ENCODE peak calls at places on chromosomes 2 and 18, in nine cellular contexts. One of them, this sample, is unnamed.

GRCh38 chr18:9849407-9849961 is 36.3 kb upstream of the TXNDC2 start:
- DNase-seq in tibial nerve: peak; percentile 51
- DNase-seq in spleen: peak; percentile 86
- DNase-seq in lung: peak; percentile 79
- DNase-seq in Peyer's patch: no peak
- DNase-seq in BE2C: no peak
- DNase-seq in CD8-positive, alpha-beta memory T cell: no peak
- DNase-seq in suprapubic skin: peak; percentile 76
- DNase-seq in effector memory CD4-positive, alpha-beta T cell: no peak
- DNase-seq in this sample: peak; percentile 77

GRCh38 chr2:241298554-241299165 is 16.8 kb downstream of the HDLBP start:
- DNase-seq in spleen: no peak
- DNase-seq in effector memory CD4-positive, alpha-beta T cell: peak; percentile 13
- DNase-seq in lung: no peak
- DNase-seq in suprapubic skin: no peak
- DNase-seq in CD8-positive, alpha-beta memory T cell: peak; percentile 48
- DNase-seq in Peyer's patch: no peak
- DNase-seq in BE2C: no peak
- DNase-seq in tibial nerve: no peak
- DNase-seq in this sample: no peak

GRCh38 chr2:23711979-23712755 is 214.8 kb downstream of the ATAD2B start:
- DNase-seq in lung: no peak
- DNase-seq in spleen: no peak
- DNase-seq in effector memory CD4-positive, alpha-beta T cell: no peak
- DNase-seq in Peyer's patch: no peak
- DNase-seq in suprapubic skin: no peak
- DNase-seq in tibial nerve: no peak
- DNase-seq in CD8-positive, alpha-beta memory T cell: no peak
- DNase-seq in BE2C: no peak
- DNase-seq in this sample: no peak

GRCh38 chr2:192593561-192593960 is 398.8 kb upstream of the TMEFF2 start:
- DNase-seq in lung: no peak
- DNase-seq in Peyer's patch: no peak
- DNase-seq in suprapubic skin: no peak
- DNase-seq in CD8-positive, alpha-beta memory T cell: no peak
- DNase-seq in effector memory CD4-positive, alpha-beta T cell: no peak
- DNase-seq in BE2C: no peak
- DNase-seq in spleen: no peak
- DNase-seq in tibial nerve: no peak
- DNase-seq in this sample: no peak

GRCh38 chr2:186641807-186642321 is 52.0 kb upstream of the FAM171B start:
- DNase-seq in BE2C: peak; percentile 33
- DNase-seq in effector memory CD4-positive, alpha-beta T cell: no peak
- DNase-seq in CD8-positive, alpha-beta memory T cell: peak; percentile 30
- DNase-seq in Peyer's patch: no peak
- DNase-seq in tibial nerve: peak; percentile 48
- DNase-seq in lung: no peak
- DNase-seq in spleen: no peak
- DNase-seq in suprapubic skin: no peak
- DNase-seq in this sample: no peak

GRCh38 chr2:21382980-21383520 is 259.3 kb downstream of the TDRD15 start:
- DNase-seq in effector memory CD4-positive, alpha-beta T cell: no peak
- DNase-seq in suprapubic skin: no peak
- DNase-seq in tibial nerve: no peak
- DNase-seq in Peyer's patch: no peak
- DNase-seq in CD8-positive, alpha-beta memory T cell: no peak
- DNase-seq in spleen: no peak
- DNase-seq in BE2C: no peak
- DNase-seq in lung: no peak
- DNase-seq in this sample: no peak

GRCh38 chr2:223797811-223798721 is 39.3 kb downstream of the AP1S3 start:
- DNase-seq in spleen: no peak
- DNase-seq in CD8-positive, alpha-beta memory T cell: no peak
- DNase-seq in suprapubic skin: no peak
- DNase-seq in BE2C: peak; percentile 23
- DNase-seq in tibial nerve: peak; percentile 41
- DNase-seq in effector memory CD4-positive, alpha-beta T cell: no peak
- DNase-seq in Peyer's patch: no peak
- DNase-seq in lung: no peak
- DNase-seq in this sample: no peak

GRCh38 chr2:144333144-144333555 is 186.8 kb downstream of the ZEB2 start:
- DNase-seq in Peyer's patch: no peak
- DNase-seq in CD8-positive, alpha-beta memory T cell: no peak
- DNase-seq in tibial nerve: no peak
- DNase-seq in BE2C: no peak
- DNase-seq in lung: no peak
- DNase-seq in spleen: no peak
- DNase-seq in suprapubic skin: no peak
- DNase-seq in effector memory CD4-positive, alpha-beta T cell: no peak
- DNase-seq in this sample: no peak

GRCh38 chr2:239436076-239436475 is 35.3 kb upstream of the HDAC4 start:
- DNase-seq in lung: no peak
- DNase-seq in Peyer's patch: no peak
- DNase-seq in suprapubic skin: no peak
- DNase-seq in spleen: no peak
- DNase-seq in BE2C: no peak
- DNase-seq in effector memory CD4-positive, alpha-beta T cell: no peak
- DNase-seq in tibial nerve: no peak
- DNase-seq in CD8-positive, alpha-beta memory T cell: no peak
- DNase-seq in this sample: no peak

GRCh38 chr2:164803772-164804466 is 37.7 kb downstream of the COBLL1 start:
- DNase-seq in CD8-positive, alpha-beta memory T cell: no peak
- DNase-seq in lung: no peak
- DNase-seq in tibial nerve: no peak
- DNase-seq in BE2C: no peak
- DNase-seq in effector memory CD4-positive, alpha-beta T cell: no peak
- DNase-seq in suprapubic skin: no peak
- DNase-seq in Peyer's patch: no peak
- DNase-seq in spleen: no peak
- DNase-seq in this sample: no peak

GRCh38 chr2:215808996-215809395 is 204.4 kb downstream of the MREG start:
- DNase-seq in Peyer's patch: no peak
- DNase-seq in effector memory CD4-positive, alpha-beta T cell: no peak
- DNase-seq in lung: no peak
- DNase-seq in tibial nerve: no peak
- DNase-seq in BE2C: no peak
- DNase-seq in CD8-positive, alpha-beta memory T cell: no peak
- DNase-seq in spleen: no peak
- DNase-seq in suprapubic skin: no peak
- DNase-seq in this sample: no peak

GRCh38 chr2:83900859-83901258 is 558.2 kb downstream of the SUCLG1 start:
- DNase-seq in Peyer's patch: no peak
- DNase-seq in BE2C: no peak
- DNase-seq in spleen: no peak
- DNase-seq in tibial nerve: no peak
- DNase-seq in suprapubic skin: no peak
- DNase-seq in effector memory CD4-positive, alpha-beta T cell: no peak
- DNase-seq in CD8-positive, alpha-beta memory T cell: no peak
- DNase-seq in lung: no peak
- DNase-seq in this sample: no peak

GRCh38 chr2:231922945-231923344 is 3.3 kb downstream of the NPPC start:
- DNase-seq in tibial nerve: no peak
- DNase-seq in spleen: peak; percentile 47
- DNase-seq in Peyer's patch: no peak
- DNase-seq in CD8-positive, alpha-beta memory T cell: no peak
- DNase-seq in suprapubic skin: no peak
- DNase-seq in lung: no peak
- DNase-seq in BE2C: no peak
- DNase-seq in effector memory CD4-positive, alpha-beta T cell: no peak
- DNase-seq in this sample: no peak

GRCh38 chr2:120318626-120319025 is 27.3 kb upstream of the INHBB start:
- DNase-seq in lung: no peak
- DNase-seq in Peyer's patch: no peak
- DNase-seq in CD8-positive, alpha-beta memory T cell: no peak
- DNase-seq in BE2C: peak; percentile 30
- DNase-seq in suprapubic skin: no peak
- DNase-seq in spleen: peak; percentile 56
- DNase-seq in effector memory CD4-positive, alpha-beta T cell: no peak
- DNase-seq in tibial nerve: peak; percentile 43
- DNase-seq in this sample: no peak

GRCh38 chr2:235047171-235048160 is 95.6 kb downstream of the SH3BP4 start:
- DNase-seq in Peyer's patch: no peak
- DNase-seq in tibial nerve: no peak
- DNase-seq in BE2C: no peak
- DNase-seq in lung: no peak
- DNase-seq in CD8-positive, alpha-beta memory T cell: no peak
- DNase-seq in suprapubic skin: peak; percentile 50
- DNase-seq in effector memory CD4-positive, alpha-beta T cell: no peak
- DNase-seq in spleen: peak; percentile 72
- DNase-seq in this sample: no peak

GRCh38 chr2:223815186-223815883 is 22.0 kb downstream of the AP1S3 start:
- DNase-seq in BE2C: no peak
- DNase-seq in suprapubic skin: no peak
- DNase-seq in tibial nerve: no peak
- DNase-seq in lung: no peak
- DNase-seq in CD8-positive, alpha-beta memory T cell: no peak
- DNase-seq in effector memory CD4-positive, alpha-beta T cell: no peak
- DNase-seq in Peyer's patch: no peak
- DNase-seq in spleen: no peak
- DNase-seq in this sample: no peak

GRCh38 chr2:66430906-66431619 is 3.9 kb upstream of the MEIS1 start:
- DNase-seq in effector memory CD4-positive, alpha-beta T cell: no peak
- DNase-seq in BE2C: no peak
- DNase-seq in Peyer's patch: no peak
- DNase-seq in CD8-positive, alpha-beta memory T cell: no peak
- DNase-seq in tibial nerve: no peak
- DNase-seq in lung: no peak
- DNase-seq in suprapubic skin: no peak
- DNase-seq in spleen: no peak
- DNase-seq in this sample: no peak

GRCh38 chr2:85945576-85945975 is 56.8 kb upstream of the ST3GAL5 start:
- DNase-seq in spleen: no peak
- DNase-seq in lung: no peak
- DNase-seq in Peyer's patch: no peak
- DNase-seq in tibial nerve: no peak
- DNase-seq in CD8-positive, alpha-beta memory T cell: no peak
- DNase-seq in suprapubic skin: no peak
- DNase-seq in effector memory CD4-positive, alpha-beta T cell: no peak
- DNase-seq in BE2C: no peak
- DNase-seq in this sample: no peak
- H3K9me3 ChIP-seq in spleen: peaks cover 47% of the 10 kb centered on the region
- H3K9me3 ChIP-seq in lung: no peaks in the 10 kb centered on the region
- H3K9me3 ChIP-seq in Peyer's patch: peaks cover 10% of the 10 kb centered on the region
- H3K9me3 ChIP-seq in tibial nerve: no peaks in the 10 kb centered on the region
- H3K9me3 ChIP-seq in CD8-positive, alpha-beta memory T cell: peaks cover 6% of the 10 kb centered on the region
- H3K9me3 ChIP-seq in suprapubic skin: no peaks in the 10 kb centered on the region
- H3K9me3 ChIP-seq in effector memory CD4-positive, alpha-beta T cell: peaks cover 3% of the 10 kb centered on the region
- H3K9me3 ChIP-seq in BE2C: no peaks in the 10 kb centered on the region
- H3K9me3 ChIP-seq in this sample: peaks cover 11% of the 10 kb centered on the region

GRCh38 chr2:82834893-82835292 is 1624.2 kb downstream of the SUCLG1 start:
- DNase-seq in BE2C: no peak
- DNase-seq in tibial nerve: no peak
- DNase-seq in effector memory CD4-positive, alpha-beta T cell: no peak
- DNase-seq in Peyer's patch: no peak
- DNase-seq in lung: no peak
- DNase-seq in suprapubic skin: no peak
- DNase-seq in spleen: no peak
- DNase-seq in CD8-positive, alpha-beta memory T cell: no peak
- DNase-seq in this sample: no peak
- H3K9me3 ChIP-seq in BE2C: no peaks in the 10 kb centered on the region
- H3K9me3 ChIP-seq in tibial nerve: no peaks in the 10 kb centered on the region
- H3K9me3 ChIP-seq in effector memory CD4-positive, alpha-beta T cell: no peaks in the 10 kb centered on the region
- H3K9me3 ChIP-seq in Peyer's patch: no peaks in the 10 kb centered on the region
- H3K9me3 ChIP-seq in lung: no peaks in the 10 kb centered on the region
- H3K9me3 ChIP-seq in suprapubic skin: no peaks in the 10 kb centered on the region
- H3K9me3 ChIP-seq in spleen: peaks cover 9% of the 10 kb centered on the region
- H3K9me3 ChIP-seq in CD8-positive, alpha-beta memory T cell: no peaks in the 10 kb centered on the region
- H3K9me3 ChIP-seq in this sample: no peaks in the 10 kb centered on the region

GRCh38 chr2:13660231-13660630 is 943.5 kb downstream of the TRIB2 start:
- DNase-seq in tibial nerve: no peak
- DNase-seq in CD8-positive, alpha-beta memory T cell: no peak
- DNase-seq in suprapubic skin: no peak
- DNase-seq in effector memory CD4-positive, alpha-beta T cell: no peak
- DNase-seq in BE2C: no peak
- DNase-seq in Peyer's patch: no peak
- DNase-seq in lung: no peak
- DNase-seq in spleen: no peak
- DNase-seq in this sample: no peak
- H3K9me3 ChIP-seq in tibial nerve: no peaks in the 10 kb centered on the region
- H3K9me3 ChIP-seq in CD8-positive, alpha-beta memory T cell: no peaks in the 10 kb centered on the region
- H3K9me3 ChIP-seq in suprapubic skin: no peaks in the 10 kb centered on the region
- H3K9me3 ChIP-seq in effector memory CD4-positive, alpha-beta T cell: no peaks in the 10 kb centered on the region
- H3K9me3 ChIP-seq in BE2C: no peaks in the 10 kb centered on the region
- H3K9me3 ChIP-seq in Peyer's patch: no peaks in the 10 kb centered on the region
- H3K9me3 ChIP-seq in lung: no peaks in the 10 kb centered on the region
- H3K9me3 ChIP-seq in spleen: peaks cover 5% of the 10 kb centered on the region
- H3K9me3 ChIP-seq in this sample: no peaks in the 10 kb centered on the region

GRCh38 chr18:77086656-77087390 is 45.8 kb downstream of the MBP start:
- DNase-seq in Peyer's patch: no peak
- DNase-seq in BE2C: no peak
- DNase-seq in suprapubic skin: no peak
- DNase-seq in spleen: peak; percentile 72
- DNase-seq in effector memory CD4-positive, alpha-beta T cell: no peak
- DNase-seq in lung: no peak
- DNase-seq in CD8-positive, alpha-beta memory T cell: no peak
- DNase-seq in tibial nerve: no peak
- DNase-seq in this sample: no peak
- H3K9me3 ChIP-seq in Peyer's patch: no peaks in the 10 kb centered on the region
- H3K9me3 ChIP-seq in BE2C: no peaks in the 10 kb centered on the region
- H3K9me3 ChIP-seq in suprapubic skin: no peaks in the 10 kb centered on the region
- H3K9me3 ChIP-seq in spleen: no peaks in the 10 kb centered on the region
- H3K9me3 ChIP-seq in effector memory CD4-positive, alpha-beta T cell: no peaks in the 10 kb centered on the region
- H3K9me3 ChIP-seq in lung: no peaks in the 10 kb centered on the region
- H3K9me3 ChIP-seq in CD8-positive, alpha-beta memory T cell: no peaks in the 10 kb centered on the region
- H3K9me3 ChIP-seq in tibial nerve: no peaks in the 10 kb centered on the region
- H3K9me3 ChIP-seq in this sample: no peaks in the 10 kb centered on the region

GRCh38 chr2:77608510-77608909 is 86.3 kb upstream of the LRRTM4 start:
- DNase-seq in spleen: no peak
- DNase-seq in lung: no peak
- DNase-seq in tibial nerve: no peak
- DNase-seq in Peyer's patch: no peak
- DNase-seq in BE2C: no peak
- DNase-seq in effector memory CD4-positive, alpha-beta T cell: no peak
- DNase-seq in suprapubic skin: no peak
- DNase-seq in CD8-positive, alpha-beta memory T cell: no peak
- DNase-seq in this sample: no peak
- H3K9me3 ChIP-seq in spleen: peaks cover 39% of the 10 kb centered on the region
- H3K9me3 ChIP-seq in lung: no peaks in the 10 kb centered on the region
- H3K9me3 ChIP-seq in tibial nerve: no peaks in the 10 kb centered on the region
- H3K9me3 ChIP-seq in Peyer's patch: no peaks in the 10 kb centered on the region
- H3K9me3 ChIP-seq in BE2C: no peaks in the 10 kb centered on the region
- H3K9me3 ChIP-seq in effector memory CD4-positive, alpha-beta T cell: no peaks in the 10 kb centered on the region
- H3K9me3 ChIP-seq in suprapubic skin: no peaks in the 10 kb centered on the region
- H3K9me3 ChIP-seq in CD8-positive, alpha-beta memory T cell: peaks cover 6% of the 10 kb centered on the region
- H3K9me3 ChIP-seq in this sample: peaks cover 6% of the 10 kb centered on the region